ENCODE peak calls at places on chromosome 21, in six cellular contexts. One of them, this sample, is unnamed.

GRCh38 chr21:45772180-45772579 is 128.7 kb downstream of the PCBP3 start:
- DNase-seq in IMR-90: no peak
- DNase-seq in PC-9: no peak
- DNase-seq in neuronal stem cell: no peak
- DNase-seq in fibroblast of lung: no peak
- DNase-seq in PC-3: no peak
- DNase-seq in this sample: no peak

GRCh38 chr21:40923361-40923760 is 76.4 kb upstream of the DSCAM start:
- DNase-seq in PC-9: no peak
- DNase-seq in IMR-90: no peak
- DNase-seq in fibroblast of lung: no peak
- DNase-seq in PC-3: no peak
- DNase-seq in neuronal stem cell: no peak
- DNase-seq in this sample: no peak

GRCh38 chr21:46559291-46559983 is 45.4 kb downstream of the S100B start:
- DNase-seq in neuronal stem cell: no peak
- DNase-seq in fibroblast of lung: no peak
- DNase-seq in IMR-90: no peak
- DNase-seq in PC-9: no peak
- DNase-seq in PC-3: no peak
- DNase-seq in this sample: no peak

GRCh38 chr21:34815831-34816700 is 147.3 kb downstream of the CLIC6 start:
- DNase-seq in neuronal stem cell: no peak
- DNase-seq in PC-9: no peak
- DNase-seq in PC-3: no peak
- DNase-seq in IMR-90: peak
- DNase-seq in fibroblast of lung: no peak
- DNase-seq in this sample: no peak

GRCh38 chr21:16755061-16755460 is 757.8 kb upstream of the CXADR start:
- DNase-seq in PC-3: no peak
- DNase-seq in IMR-90: no peak
- DNase-seq in fibroblast of lung: no peak
- DNase-seq in PC-9: no peak
- DNase-seq in neuronal stem cell: no peak
- DNase-seq in this sample: no peak

GRCh38 chr21:17818158-17819113 is 720 bp downstream of the C21orf91 start:
- DNase-seq in IMR-90: peak
- DNase-seq in PC-9: peak
- DNase-seq in PC-3: peak
- DNase-seq in fibroblast of lung: peak
- DNase-seq in neuronal stem cell: peak
- DNase-seq in this sample: peak

GRCh38 chr21:31278511-31279155 is 65.4 kb downstream of the TIAM1 start:
- DNase-seq in IMR-90: peak
- DNase-seq in fibroblast of lung: peak
- DNase-seq in PC-3: no peak
- DNase-seq in neuronal stem cell: no peak
- DNase-seq in PC-9: no peak
- DNase-seq in this sample: no peak

GRCh38 chr21:31888936-31889371 is 16.1 kb downstream of the HUNK start:
- DNase-seq in fibroblast of lung: no peak
- DNase-seq in PC-9: no peak
- DNase-seq in IMR-90: no peak
- DNase-seq in PC-3: peak
- DNase-seq in neuronal stem cell: no peak
- DNase-seq in this sample: peak

GRCh38 chr21:36004441-36004840 is 55.9 kb downstream of the SETD4 start:
- DNase-seq in PC-9: no peak
- DNase-seq in PC-3: peak
- DNase-seq in fibroblast of lung: no peak
- DNase-seq in neuronal stem cell: no peak
- DNase-seq in IMR-90: peak
- DNase-seq in this sample: no peak

GRCh38 chr21:46081862-46082637 is 15.9 kb upstream of the COL6A2 start:
- DNase-seq in PC-9: no peak
- DNase-seq in fibroblast of lung: no peak
- DNase-seq in IMR-90: no peak
- DNase-seq in neuronal stem cell: no peak
- DNase-seq in PC-3: no peak
- DNase-seq in this sample: no peak

GRCh38 chr21:29130234-29130993 is at the start of gene MAP3K7CL:
- DNase-seq in PC-3: peak
- DNase-seq in PC-9: no peak
- DNase-seq in IMR-90: peak
- DNase-seq in neuronal stem cell: no peak
- DNase-seq in fibroblast of lung: peak
- DNase-seq in this sample: no peak

GRCh38 chr21:33355996-33356395 is 31.2 kb downstream of the IFNAR1 start:
- DNase-seq in neuronal stem cell: no peak
- DNase-seq in PC-9: no peak
- DNase-seq in fibroblast of lung: no peak
- DNase-seq in PC-3: no peak
- DNase-seq in IMR-90: no peak
- DNase-seq in this sample: no peak

GRCh38 chr21:17931080-17931479 is 111.9 kb upstream of the C21orf91 start:
- DNase-seq in PC-3: peak
- DNase-seq in PC-9: no peak
- DNase-seq in IMR-90: no peak
- DNase-seq in neuronal stem cell: no peak
- DNase-seq in fibroblast of lung: no peak
- DNase-seq in this sample: no peak

GRCh38 chr21:37071561-37072238 is 1.2 kb downstream of the PIGP start:
- DNase-seq in neuronal stem cell: no peak
- DNase-seq in PC-9: no peak
- DNase-seq in PC-3: peak
- DNase-seq in IMR-90: peak
- DNase-seq in fibroblast of lung: peak
- DNase-seq in this sample: peak

GRCh38 chr21:38999148-38999547 is 184.1 kb downstream of the PSMG1 start:
- DNase-seq in fibroblast of lung: peak
- DNase-seq in PC-3: no peak
- DNase-seq in IMR-90: peak
- DNase-seq in PC-9: no peak
- DNase-seq in neuronal stem cell: no peak
- DNase-seq in this sample: no peak
- H3K27ac ChIP-seq in fibroblast of lung: no peak
- H3K27ac ChIP-seq in PC-3: no peak
- H3K27ac ChIP-seq in IMR-90: no peak
- H3K27ac ChIP-seq in PC-9: no peak
- H3K27ac ChIP-seq in neuronal stem cell: no peak
- H3K27ac ChIP-seq in this sample: no peak

DNA sequence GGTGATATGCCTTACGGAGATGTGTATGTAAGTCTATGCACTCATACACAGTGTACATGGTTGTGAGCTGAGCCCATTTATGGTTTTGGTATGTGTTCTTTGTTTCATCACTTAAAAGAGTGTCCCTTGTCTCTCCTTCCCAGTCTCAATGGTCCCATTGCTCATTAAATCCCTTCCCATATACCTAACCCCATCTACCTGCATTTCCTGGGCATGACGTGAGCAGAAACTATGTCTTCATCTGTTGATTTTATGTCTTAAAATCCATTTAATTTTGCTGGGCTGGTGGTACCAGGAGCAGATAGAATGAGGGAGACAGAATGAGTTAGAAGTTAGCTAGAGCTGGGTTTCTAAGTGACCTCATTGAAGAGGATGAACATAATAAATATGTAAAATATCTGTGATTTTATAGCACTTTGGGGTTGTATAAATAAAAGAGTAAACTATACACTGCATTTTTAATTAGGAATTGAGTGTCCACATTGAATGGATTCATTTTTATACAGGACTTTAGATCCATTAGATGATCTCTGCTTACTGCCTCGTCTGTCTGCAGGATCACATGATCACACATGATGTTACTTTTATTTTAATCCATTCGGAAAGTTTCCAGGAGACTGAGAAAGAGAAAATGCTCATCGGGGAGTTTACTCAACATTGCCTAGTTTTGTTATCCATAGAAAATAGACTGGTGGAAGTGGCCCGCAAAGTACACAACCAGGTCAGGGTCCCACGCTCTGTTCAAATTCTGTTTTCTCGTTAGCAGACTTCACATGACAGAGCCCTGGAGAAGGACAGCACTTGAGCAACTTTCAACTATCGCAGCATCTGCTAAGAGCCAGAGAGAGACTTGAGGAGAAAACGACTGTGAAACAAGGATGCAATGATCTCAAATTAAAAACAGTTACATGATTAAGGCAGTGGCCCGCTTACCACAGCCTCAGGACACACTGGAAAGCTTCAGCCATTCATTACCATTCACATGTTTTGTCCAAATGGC is 44.5 kb downstream of the ADAMTS1 start:
- DNase-seq in PC-9: no peak
- DNase-seq in PC-3: no peak
- DNase-seq in IMR-90: peak
- DNase-seq in neuronal stem cell: no peak
- DNase-seq in fibroblast of lung: no peak
- DNase-seq in this sample: no peak
- H2AFZ ChIP-seq in PC-9: no peak
- H2AFZ ChIP-seq in PC-3: no peak
- H2AFZ ChIP-seq in IMR-90: no peak
- H2AFZ ChIP-seq in neuronal stem cell: no peak
- H2AFZ ChIP-seq in fibroblast of lung: peak
- H2AFZ ChIP-seq in this sample: peak

GRCh38 chr21:42189860-42190491 is 29.0 kb upstream of the ABCG1 start:
- DNase-seq in PC-3: no peak
- DNase-seq in fibroblast of lung: no peak
- DNase-seq in IMR-90: no peak
- DNase-seq in PC-9: no peak
- DNase-seq in neuronal stem cell: no peak
- DNase-seq in this sample: no peak
- H3K27ac ChIP-seq in PC-3: no peak
- H3K27ac ChIP-seq in fibroblast of lung: no peak
- H3K27ac ChIP-seq in IMR-90: no peak
- H3K27ac ChIP-seq in PC-9: no peak
- H3K27ac ChIP-seq in neuronal stem cell: no peak
- H3K27ac ChIP-seq in this sample: no peak

DNA sequence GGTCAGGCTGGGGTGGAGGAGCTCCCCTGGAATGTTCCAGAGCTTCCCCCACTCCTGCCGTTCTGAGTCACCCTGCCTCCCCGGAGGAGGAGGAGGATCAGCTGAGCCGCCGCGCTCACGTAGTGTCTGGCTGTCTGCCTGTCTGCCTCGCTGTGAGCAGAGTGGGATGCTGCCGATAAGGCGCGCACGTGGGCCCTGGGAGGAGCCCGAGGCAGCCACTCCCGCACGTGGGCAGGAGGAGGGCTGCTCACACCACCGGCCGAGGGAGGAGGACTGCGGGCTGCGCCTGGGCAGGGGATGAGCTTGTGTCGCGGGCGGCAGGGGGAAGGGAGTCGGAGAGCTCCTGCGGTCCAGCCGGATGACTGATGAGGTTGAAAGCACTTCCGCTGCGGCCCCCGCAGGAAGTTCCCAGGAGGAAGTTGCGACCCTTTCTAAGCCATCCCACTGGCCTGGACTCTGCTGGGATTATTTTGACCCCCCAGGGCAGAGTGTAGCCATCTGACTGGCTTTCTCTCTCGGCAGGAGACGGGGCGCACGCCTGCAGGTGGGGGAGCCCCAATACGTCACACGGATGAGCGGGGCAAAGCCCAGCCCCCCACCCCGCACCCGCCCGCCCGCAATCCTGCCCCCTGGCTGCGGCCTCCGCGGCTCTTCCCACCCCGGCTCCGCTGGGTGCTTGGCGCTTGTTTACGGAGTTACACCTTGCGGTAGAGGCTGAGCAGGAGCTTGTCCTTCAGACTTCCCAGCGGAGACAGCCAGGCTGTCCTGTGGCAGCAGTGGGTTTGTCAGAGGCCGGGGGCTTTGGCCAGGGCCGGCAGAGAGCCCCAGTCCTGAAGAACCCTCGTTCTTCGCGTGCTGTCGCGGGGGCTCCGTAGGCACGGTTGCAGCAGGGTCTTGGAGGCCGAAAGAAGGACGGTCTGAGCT is 9.8 kb downstream of the PDXK start:
- DNase-seq in PC-3: peak
- DNase-seq in IMR-90: peak
- DNase-seq in neuronal stem cell: peak
- DNase-seq in fibroblast of lung: peak
- DNase-seq in PC-9: peak
- DNase-seq in this sample: peak
- H2AFZ ChIP-seq in PC-3: peak
- H2AFZ ChIP-seq in IMR-90: peak
- H2AFZ ChIP-seq in neuronal stem cell: peak
- H2AFZ ChIP-seq in fibroblast of lung: no peak
- H2AFZ ChIP-seq in PC-9: no peak
- H2AFZ ChIP-seq in this sample: peak

This sample was measured in neural progenitor cell.